ENCODE peak calls at places on chromosomes 4 and X, in five cellular contexts. X is K562, F is SK-N-SH, D is GM12878, J is HepG2. H is an unnamed sample.

GRCh38 chr4:44927361-44928061 is 201.2 kb upstream of the GNPDA2 start:
- DNase-seq in F (peak; percentile 0), D (no peak), J (peak; percentile 23), X (peak; percentile 20), H (peak; percentile 14)

GRCh38 chrX:40483502-40483901 is 97.3 kb upstream of the ATP6AP2 start:
- DNase-seq in J (no peak), D (no peak), X (no peak), F (no peak), H (no peak)

GRCh38 chr4:3418029-3418762 is 23.6 kb upstream of the HGFAC start:
- DNase-seq in X (no peak), D (no peak), F (no peak), J (no peak), H (no peak)

GRCh38 chrX:3052864-3053263 is 11.6 kb downstream of the ARSF start:
- DNase-seq in J (no peak), D (no peak), F (no peak), X (no peak), H (no peak)

GRCh38 chr4:136763844-136764446 is 768.3 kb downstream of the PCDH18 start:
- DNase-seq in D (no peak), F (no peak), J (no peak), X (no peak), H (peak; percentile 55)

GRCh38 chr4:141248029-141248428 is 27.3 kb downstream of the ZNF330 start:
- DNase-seq in D (no peak), F (no peak), X (no peak), J (no peak), H (peak; percentile 71)

GRCh38 chr4:108433832-108434231 is 186.5 kb upstream of the RPL34 start:
- DNase-seq in F (no peak), J (no peak), D (no peak), X (no peak), H (peak; percentile 93)

GRCh38 chr4:41796545-41797210 is 48.2 kb upstream of the PHOX2B start:
- DNase-seq in J (no peak), X (no peak), F (no peak), D (no peak), H (no peak)

GRCh38 chr4:180669637-180670036 is 1573.6 kb upstream of the TENM3 start:
- DNase-seq in F (no peak), X (no peak), J (no peak), D (no peak), H (peak; percentile 44)

GRCh38 chr4:145786830-145787229 is 106.9 kb downstream of the C4orf51 start:
- DNase-seq in F (no peak), D (no peak), J (no peak), X (no peak), H (no peak)

GRCh38 chr4:33323393-33323792 is 2603.2 kb downstream of the PCDH7 start:
- DNase-seq in J (no peak), X (no peak), D (no peak), F (no peak), H (no peak)

GRCh38 chr4:55468724-55469123 is 73.0 kb downstream of the TMEM165 start:
- DNase-seq in J (peak; percentile 49), F (no peak), X (no peak), D (no peak), H (peak; percentile 88)

GRCh38 chr4:176587920-176588319 is 204.8 kb downstream of the VEGFC start:
- DNase-seq in F (no peak), J (no peak), X (no peak), D (no peak), H (peak; percentile 83)

GRCh38 chr4:2910409-2910808 is 52.8 kb downstream of the NOP14 start:
- DNase-seq in D (no peak), X (no peak), F (no peak), J (no peak), H (no peak)

GRCh38 chrX:153717445-153717844 is 6.7 kb downstream of the BCAP31 start:
- DNase-seq in D (no peak), X (no peak), J (no peak), F (no peak), H (no peak)

GRCh38 chr4:27759621-27760020 is 899.0 kb downstream of the STIM2 start:
- DNase-seq in X (no peak), D (no peak), J (no peak), F (no peak), H (no peak)

GRCh38 chr4:88200186-88200585 is 41.7 kb upstream of the ABCG2 start:
- DNase-seq in J (no peak), X (no peak), D (no peak), F (no peak), H (no peak)

GRCh38 chrX:110053453-110053852 is 50.5 kb downstream of the TMEM164 start:
- DNase-seq in J (no peak), F (no peak), X (no peak), D (no peak), H (no peak)

GRCh38 chr4:98546910-98547544 is 111.4 kb downstream of the TSPAN5 start:
- DNase-seq in D (no peak), F (no peak), X (no peak), J (no peak), H (peak; percentile 54)

GRCh38 chr4:185210102-185210981 is 944 bp downstream of the SNX25 start:
- DNase-seq in J (peak; percentile 13), X (peak; percentile 52), D (no peak), F (peak; percentile 82), H (peak; percentile 56)

GRCh38 chr4:41963105-41963504 is 18.5 kb upstream of the DCAF4L1 start:
- DNase-seq in J (peak; percentile 37), D (no peak), X (no peak), F (peak; percentile 17), H (peak; percentile 10)

GRCh38 chrX:2596050-2596449 is 95.0 kb upstream of the CD99 start:
- DNase-seq in X (no peak), F (no peak), D (no peak), J (no peak), H (no peak)

GRCh38 chr4:40246938-40247337 is 50.1 kb downstream of the RHOH start:
- DNase-seq in X (no peak), D (no peak), F (no peak), J (no peak), H (no peak)

GRCh38 chr4:186010821-186011220 is 58.1 kb upstream of the TLR3 start:
- DNase-seq in J (no peak), D (no peak), X (no peak), F (no peak), H (no peak)

GRCh38 chrX:45801554-45801953 is 600.9 kb upstream of the DIPK2B start:
- DNase-seq in D (no peak), F (peak; percentile 10), J (no peak), X (no peak), H (peak; percentile 34)

GRCh38 chr4:174217273-174218126 is 66.0 kb downstream of the FBXO8 start:
- DNase-seq in D (no peak), J (no peak), X (no peak), F (peak; percentile 85), H (peak; percentile 37)

GRCh38 chr4:6394671-6395081 is 77.7 kb downstream of the PPP2R2C start:
- DNase-seq in F (no peak), D (no peak), J (no peak), X (no peak), H (no peak)

GRCh38 chrX:130896816-130897508 is 6.0 kb downstream of the ENOX2 start:
- DNase-seq in J (no peak), D (no peak), F (no peak), X (no peak), H (peak; percentile 29)

GRCh38 chr4:182906786-182907185 is 10.4 kb downstream of the DCTD start:
- DNase-seq in D (no peak), X (no peak), F (no peak), J (no peak), H (peak; percentile 72)
- TF ChIP-seq RAD21 in D (no peak), X (no peak), F (no peak), J (no peak), H (no peak)

GRCh38 chrX:1391707-1392375 is at the start of gene SLC25A6:
- DNase-seq in D (peak; percentile 88), J (peak; percentile 92), X (peak; percentile 86), F (peak; percentile 98), H (peak; percentile 95)
- TF ChIP-seq MXI1 in D (peak; percentile 92), J (no peak), X (no peak), F (peak; percentile 73), H (peak; percentile 87)

DNA sequence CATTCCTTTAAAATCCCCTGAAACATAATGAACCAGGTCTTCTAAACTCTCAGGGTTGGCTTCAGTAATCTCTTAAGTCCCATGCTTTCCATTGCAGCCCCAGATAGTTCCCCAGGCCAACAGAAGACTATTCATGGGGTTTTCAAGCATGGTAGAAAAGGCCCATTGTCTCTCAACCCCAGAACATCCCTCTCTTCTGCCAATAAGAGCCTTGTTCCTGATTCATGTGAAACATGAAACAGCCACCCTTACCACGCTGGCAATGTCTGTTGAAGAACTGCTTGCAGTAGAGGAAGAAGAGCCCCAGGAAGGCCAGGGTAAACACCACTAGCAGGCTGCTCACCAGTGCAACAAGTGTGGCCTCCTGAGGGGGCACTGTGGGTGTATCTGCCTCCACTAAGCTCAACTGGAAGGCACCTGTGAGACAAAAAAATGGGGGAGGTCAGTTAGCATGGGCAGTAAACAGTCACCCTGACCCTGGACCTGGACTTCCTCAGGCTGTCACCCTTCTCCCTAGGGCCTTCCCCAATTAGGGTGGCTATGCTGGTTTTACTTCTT is 36.4 kb downstream of the EDA2R start:
- DNase-seq in D (no peak), F (no peak), J (peak; percentile 0), X (no peak), H (no peak)
- TF ChIP-seq RAD21 in D (no peak), F (no peak), J (no peak), X (no peak), H (no peak)

GRCh38 chr4:76822294-76822693 is 75.7 kb downstream of the SOWAHB start:
- DNase-seq in D (no peak), F (no peak), J (no peak), X (no peak), H (no peak)
- TF ChIP-seq MXI1 in D (no peak), F (no peak), J (no peak), X (no peak), H (no peak)

GRCh38 chr4:26151615-26152014 is 169.2 kb upstream of the RBPJ start:
- DNase-seq in X (no peak), J (no peak), D (no peak), F (no peak), H (peak; percentile 47)

GRCh38 chr4:26145212-26145611 is 175.6 kb upstream of the RBPJ start:
- DNase-seq in J (peak; percentile 47), X (no peak), D (no peak), F (no peak), H (no peak)

GRCh38 chr4:26148925-26149324 is 171.9 kb upstream of the RBPJ start:
- DNase-seq in F (no peak), X (no peak), D (no peak), J (no peak), H (no peak)

GRCh38 chr4:26152051-26152450 is 168.8 kb upstream of the RBPJ start:
- DNase-seq in F (no peak), X (no peak), D (no peak), J (no peak), H (no peak)

GRCh38 chr4:26150948-26151347 is 169.9 kb upstream of the RBPJ start:
- DNase-seq in J (no peak), D (no peak), F (no peak), X (no peak), H (peak; percentile 79)
- TF ChIP-seq RAD21 in J (no peak), D (no peak), F (no peak), X (no peak), H (peak; percentile 50)

DNA sequence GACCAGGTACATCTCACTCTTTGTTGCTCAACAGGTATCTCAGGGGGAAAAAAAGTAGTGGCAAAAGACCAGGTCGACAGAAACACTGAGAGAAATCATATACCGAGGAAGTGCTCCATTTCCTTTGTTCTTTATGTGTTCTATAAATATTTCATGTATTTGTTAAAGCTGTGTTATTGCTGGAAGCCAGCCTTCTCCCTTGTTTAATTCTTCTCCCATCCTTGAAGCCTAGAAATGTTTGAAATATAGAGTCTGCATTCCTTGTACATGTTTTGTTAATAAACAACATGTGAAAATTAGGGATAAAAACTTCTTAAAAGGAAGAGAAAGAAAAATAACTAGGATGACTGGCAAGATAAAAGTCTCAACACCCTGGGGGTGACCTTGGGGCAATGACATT is 186.2 kb downstream of the ANKRD50 start:
- DNase-seq in D (no peak), F (no peak), J (no peak), X (no peak), H (peak; percentile 23)
- TF ChIP-seq MXI1 in D (no peak), F (no peak), J (no peak), X (no peak), H (no peak)